ENCODE peak calls at places on chromosomes 1 and 21, in four cellular contexts. L, P, T and M are unnamed samples.
A peak's percentile ranks its signal among the peaks of the same experiment; 100 is the strongest.

GRCh38 chr1:228037401-228038386 is 30.9 kb downstream of the WNT3A start:
- DNase-seq in L (peak; percentile 59), P (peak; percentile 31), T (no peak), M (peak; percentile 92)

GRCh38 chr21:18070392-18070791 is 174.2 kb upstream of the CHODL start:
- DNase-seq in L (no peak), P (no peak), T (no peak), M (no peak)

GRCh38 chr1:97143236-97143882 is 421.8 kb downstream of the PTBP2 start:
- DNase-seq in L (no peak), P (no peak), T (no peak), M (no peak)

GRCh38 chr1:45824607-45825006 is 21.2 kb downstream of the MAST2 start:
- DNase-seq in L (no peak), P (no peak), T (no peak), M (no peak)

GRCh38 chr21:37208056-37208705 is 59.0 kb downstream of the VPS26C start:
- DNase-seq in L (no peak), P (no peak), T (no peak), M (no peak)

GRCh38 chr1:23083714-23084480 is 64.6 kb downstream of the KDM1A start:
- DNase-seq in L (no peak), P (peak; percentile 54), T (no peak), M (no peak)

GRCh38 chr1:232786845-232787455 is 18.3 kb upstream of the MAP10 start:
- DNase-seq in L (no peak), P (no peak), T (no peak), M (no peak)

GRCh38 chr1:68359045-68359444 is 90.7 kb downstream of the RPE65 start:
- DNase-seq in L (no peak), P (no peak), T (no peak), M (no peak)

GRCh38 chr1:76901158-76901767 is 34.0 kb downstream of the ST6GALNAC5 start:
- DNase-seq in L (peak; percentile 80), P (peak; percentile 58), T (no peak), M (peak; percentile 45)

GRCh38 chr1:47682198-47682597 is 244.4 kb downstream of the FOXD2 start:
- DNase-seq in L (no peak), P (peak; percentile 28), T (no peak), M (no peak)

GRCh38 chr21:25115021-25115420 is 492.3 kb downstream of the MRPL39 start:
- DNase-seq in L (no peak), P (no peak), T (no peak), M (no peak)

GRCh38 chr1:51237714-51238403 is 1.8 kb downstream of the RNF11 start:
- DNase-seq in L (peak; percentile 12), P (no peak), T (no peak), M (no peak)

GRCh38 chr1:28535180-28535579 is 17.7 kb upstream of the TRNAU1AP start:
- DNase-seq in L (no peak), P (no peak), T (no peak), M (peak; percentile 15)
- H3K36me3 ChIP-seq in L (peaks cover 20% of the 10 kb centered on the region), P (no peaks in the 10 kb centered on the region), T (peaks cover 19% of the 10 kb centered on the region), M (peaks cover 40% of the 10 kb centered on the region)

GRCh38 chr1:86503477-86504129 is 34.9 kb downstream of the CLCA1 start:
- DNase-seq in L (peak; percentile 34), P (no peak), T (no peak), M (no peak)
- H3K4me3 ChIP-seq in L (peak overlapping the region; percentile 51), P (peak overlapping the region; percentile 1), T (no peak overlapping the region), M (peak overlapping the region; percentile 36)

GRCh38 chr21:44701023-44701400 is 4.0 kb downstream of the KRTAP10-12 start:
- DNase-seq in L (no peak), P (no peak), T (no peak), M (no peak)
- H3K27me3 ChIP-seq in L (peaks cover 6% of the 10 kb centered on the region), P (no peaks in the 10 kb centered on the region), T (peaks cover 39% of the 10 kb centered on the region), M (peaks cover 23% of the 10 kb centered on the region)

GRCh38 chr1:15938628-15939161 is 37.2 kb downstream of the ZBTB17 start:
- DNase-seq in L (no peak), P (peak; percentile 38), T (no peak), M (no peak)
- H3K36me3 ChIP-seq in L (peaks cover 15% of the 10 kb centered on the region), P (no peaks in the 10 kb centered on the region), T (peaks cover 37% of the 10 kb centered on the region), M (peaks cover 37% of the 10 kb centered on the region)

DNA sequence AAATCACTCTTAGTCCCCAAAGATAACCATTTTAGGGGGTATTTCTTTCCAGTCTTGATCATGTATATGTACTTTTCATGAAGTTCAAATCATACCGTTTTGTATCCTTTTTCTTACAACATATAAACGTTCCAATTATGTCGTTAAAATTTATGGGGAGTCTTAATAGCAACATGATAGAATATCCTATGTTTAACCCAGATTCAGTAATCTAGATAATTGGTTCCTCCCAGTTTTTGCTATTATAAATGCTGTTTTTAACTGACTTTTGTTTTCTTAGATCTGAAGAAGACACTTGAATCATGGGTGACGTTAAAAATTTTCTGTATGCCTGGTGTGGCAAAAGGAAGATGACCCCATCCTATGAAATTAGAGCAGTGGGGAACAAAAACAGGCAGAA is 3.1 kb downstream of the DHX9 start:
- DNase-seq in L (no peak), P (no peak), T (no peak), M (no peak)
- H3K4me3 ChIP-seq in L (peak overlapping the region; percentile 97), P (no peak overlapping the region), T (no peak overlapping the region), M (no peak overlapping the region)

DNA sequence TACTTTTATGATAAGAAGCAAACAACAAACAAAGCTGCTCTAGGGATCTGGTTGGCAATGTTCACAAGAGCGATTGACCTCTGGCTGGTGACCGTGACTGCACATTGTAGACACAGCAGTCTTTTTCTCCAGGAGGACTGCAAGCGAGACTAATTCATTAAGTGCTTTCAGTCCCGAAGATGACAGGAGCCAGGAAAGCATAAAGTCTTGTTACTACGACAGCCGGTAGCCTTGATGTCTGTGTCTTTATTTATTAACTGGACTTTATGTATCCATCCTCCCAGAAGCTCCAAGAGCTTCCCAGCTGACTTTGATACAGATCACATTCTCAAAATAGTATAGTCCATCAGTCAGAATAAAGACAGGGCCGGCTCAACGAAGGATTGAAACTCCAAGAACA is 18.2 kb downstream of the FAM163A start:
- DNase-seq in L (no peak), P (no peak), T (no peak), M (no peak)
- H3K27me3 ChIP-seq in L (no peaks in the 10 kb centered on the region), P (no peaks in the 10 kb centered on the region), T (no peaks in the 10 kb centered on the region), M (peaks cover 2% of the 10 kb centered on the region)

GRCh38 chr1:8543965-8544364 is 226.1 kb downstream of the SLC45A1 start:
- DNase-seq in L (no peak), P (no peak), T (no peak), M (no peak)
- H3K36me3 ChIP-seq in L (no peaks in the 10 kb centered on the region), P (no peaks in the 10 kb centered on the region), T (no peaks in the 10 kb centered on the region), M (no peaks in the 10 kb centered on the region)

GRCh38 chr1:20932437-20932977 is 145.4 kb upstream of the HP1BP3 start:
- DNase-seq in L (no peak), P (no peak), T (no peak), M (no peak)
- H3K4me3 ChIP-seq in L (no peak overlapping the region), P (no peak overlapping the region), T (no peak overlapping the region), M (no peak overlapping the region)

GRCh38 chr21:31866077-31866511 is 6.7 kb upstream of the HUNK start:
- DNase-seq in L (peak; percentile 96), P (peak; percentile 93), T (peak; percentile 48), M (peak; percentile 85)
- H3K27me3 ChIP-seq in L (peaks cover 11% of the 10 kb centered on the region), P (no peaks in the 10 kb centered on the region), T (no peaks in the 10 kb centered on the region), M (peaks cover 1% of the 10 kb centered on the region)